ENCODE peak calls at places on chromosomes 2 and 18, in five cellular contexts. V is fibroblast of villous mesenchyme, E is HCT116, H is tibial artery, I is foreskin fibroblast. J is an unnamed sample.

GRCh38 chr2:212109217-212109616 is 429.4 kb downstream of the ERBB4 start:
- DNase-seq in I (no peak), V (no peak), E (no peak), H (no peak), J (no peak)

GRCh38 chr2:10329880-10330699 is 27.4 kb downstream of the HPCAL1 start:
- DNase-seq in E (no peak), V (peak; percentile 54), I (peak; percentile 34), H (no peak), J (no peak)

GRCh38 chr2:2234398-2234797 is 96.7 kb downstream of the MYT1L start:
- DNase-seq in E (no peak), I (no peak), H (no peak), V (no peak), J (no peak)

GRCh38 chr18:36441872-36442271 is 144.4 kb downstream of the FHOD3 start:
- DNase-seq in I (peak; percentile 28), H (no peak), V (peak; percentile 55), E (no peak), J (peak; percentile 28)

GRCh38 chr2:101473911-101474751 is 781 bp downstream of the RFX8 start:
- DNase-seq in E (no peak), H (peak; percentile 74), I (peak; percentile 76), V (peak; percentile 56), J (no peak)

GRCh38 chr2:71832388-71832787 is 315.3 kb downstream of the CYP26B1 start:
- DNase-seq in I (no peak), H (no peak), E (no peak), V (peak; percentile 38), J (no peak)

GRCh38 chr2:165899311-165899710 is 54.3 kb downstream of the TTC21B start:
- DNase-seq in V (no peak), I (no peak), H (no peak), E (no peak), J (no peak)

GRCh38 chr2:3172265-3172935 is 205.2 kb downstream of the EIPR1 start:
- DNase-seq in V (no peak), E (no peak), H (peak; percentile 25), I (no peak), J (no peak)

GRCh38 chr2:240817496-240818292 is 2.3 kb downstream of the KIF1A start:
- DNase-seq in E (no peak), H (peak; percentile 59), V (no peak), I (no peak), J (no peak)

GRCh38 chr2:240522406-240522805 is 35.4 kb downstream of the ANKMY1 start:
- DNase-seq in I (no peak), E (no peak), H (no peak), V (no peak), J (no peak)

GRCh38 chr2:237726401-237726830 is 72.2 kb upstream of the RBM44 start:
- DNase-seq in V (peak; percentile 87), E (no peak), I (peak; percentile 78), H (peak; percentile 66), J (peak; percentile 67)

GRCh38 chr18:48859311-48860275 is 91.2 kb downstream of the SMAD7 start:
- DNase-seq in H (no peak), V (no peak), I (no peak), E (no peak), J (no peak)

GRCh38 chr2:37523861-37524362 is 147.5 kb downstream of the CDC42EP3 start:
- DNase-seq in E (no peak), V (peak; percentile 88), I (peak; percentile 76), H (peak; percentile 71), J (peak; percentile 46)

GRCh38 chr2:209269024-209269423 is 154.8 kb upstream of the MAP2 start:
- DNase-seq in E (no peak), I (no peak), H (no peak), V (no peak), J (no peak)

GRCh38 chr18:21243041-21243431 is 1.0 kb downstream of the GREB1L start:
- DNase-seq in H (no peak), V (peak; percentile 31), I (no peak), E (no peak), J (no peak)

GRCh38 chr18:21241224-21242131 is 554 bp upstream of the GREB1L start:
- DNase-seq in V (no peak), E (no peak), I (no peak), H (peak; percentile 66), J (no peak)

GRCh38 chr18:21242141-21243040 is at the start of gene GREB1L:
- DNase-seq in I (peak; percentile 28), H (peak; percentile 73), V (peak; percentile 48), E (peak; percentile 27), J (no peak)
- TF ChIP-seq CTCF in I (no peak), H (peak; percentile 11), V (no peak), E (no peak), J (peak; percentile 28)

DNA sequence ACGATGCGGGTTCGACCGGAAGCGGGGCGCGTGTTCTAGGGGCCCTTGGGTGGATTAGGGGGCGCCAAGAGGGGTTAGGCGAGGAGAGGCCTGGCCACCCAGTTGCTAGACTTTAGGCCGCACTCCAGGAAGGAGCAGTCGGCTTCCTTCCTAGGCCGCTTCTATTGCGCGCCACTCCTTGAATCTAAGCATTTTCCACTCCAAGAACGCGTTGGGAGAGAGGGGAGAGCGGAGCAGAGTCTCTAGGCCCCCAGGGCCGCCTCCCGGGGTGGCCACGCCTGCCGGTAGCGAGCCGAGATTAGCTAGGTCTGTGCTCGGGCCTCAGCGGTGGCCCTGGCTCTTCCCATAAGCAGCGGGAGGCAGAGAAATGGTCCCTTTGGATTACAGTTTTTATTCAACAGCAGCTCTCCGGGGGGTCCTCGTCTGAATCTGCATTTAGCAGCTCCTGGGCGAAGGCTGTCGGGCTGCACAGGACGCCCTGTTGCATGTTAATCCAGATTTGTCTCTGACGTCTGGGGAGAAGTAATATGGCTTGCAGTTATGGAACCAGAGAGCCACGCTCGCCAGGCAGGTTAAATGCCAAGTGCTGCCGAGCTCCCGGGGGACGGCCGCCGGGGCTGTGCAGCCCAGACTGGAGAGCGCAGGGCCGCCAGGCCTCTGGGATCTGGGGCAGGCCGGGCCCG is 11.4 kb downstream of the MEIS1 start:
- DNase-seq in V (peak; percentile 86), E (no peak), I (peak; percentile 48), H (no peak), J (no peak)
- H3K4me3 ChIP-seq in V (peak overlapping the region; percentile 85), E (no peak overlapping the region), I (peak overlapping the region; percentile 79), H (peak overlapping the region; percentile 31), J (peak overlapping the region; percentile 70)

GRCh38 chr18:59101830-59102414 is 37.8 kb upstream of the SEC11C start:
- DNase-seq in I (no peak), E (no peak), H (no peak), V (no peak), J (no peak)
- TF ChIP-seq CTCF in I (no peak), E (no peak), H (no peak), V (no peak), J (no peak)

GRCh38 chr2:228181098-228182019 is at the start of gene SPHKAP:
- DNase-seq in H (peak; percentile 51), E (no peak), I (no peak), V (no peak), J (no peak)
- H3K4me3 ChIP-seq in H (peak within 1 kb of the TSS; percentile 29), E (no peak within 1 kb of the TSS), I (peak within 1 kb of the TSS; percentile 50), V (no peak within 1 kb of the TSS), J (peak within 1 kb of the TSS; percentile 23)

J was measured in astrocyte of the cerebellum.